ENCODE peak calls at places on chromosome 6, in six cellular contexts. K is mucosa of gallbladder; V is NCI-H524 treated with DMSO at 0.1 percent for 48 hours; O is activated CD8-positive, alpha-beta memory T cell treated with anti-CD3 and anti-CD28 coated beads, Interleukin-2, amount 10 ng/mL, durations not matched to agents 7 days and 5 days; B is Peyer's patch; X is tibial artery. G is an unnamed sample.

GRCh38 chr6:55011034-55011433 is 163.3 kb upstream of the HCRTR2 start:
- DNase-seq in O (no peak), B (no peak), V (no peak), K (no peak), X (no peak), G (no peak)

GRCh38 chr6:50978631-50979030 is 160.0 kb downstream of the TFAP2B start:
- DNase-seq in V (no peak), K (no peak), X (no peak), O (no peak), B (no peak), G (no peak)

GRCh38 chr6:108589244-108589730 is 28.6 kb downstream of the FOXO3 start:
- DNase-seq in V (no peak), O (no peak), B (peak), X (peak), K (peak), G (peak)

GRCh38 chr6:163355471-163355991 is 59.0 kb upstream of the QKI start:
- DNase-seq in K (peak), O (no peak), V (no peak), B (no peak), X (peak), G (no peak)

GRCh38 chr6:87623248-87623647 is 33.3 kb downstream of the ORC3 start:
- DNase-seq in B (no peak), O (no peak), X (no peak), V (no peak), K (no peak), G (no peak)

GRCh38 chr6:130995783-130996447 is 67.1 kb downstream of the EPB41L2 start:
- DNase-seq in B (no peak), K (no peak), V (no peak), X (no peak), O (no peak), G (no peak)

GRCh38 chr6:152146385-152146784 is 338.9 kb downstream of the ESR1 start:
- DNase-seq in V (no peak), X (no peak), O (no peak), B (no peak), K (no peak), G (no peak)

GRCh38 chr6:34723203-34723602 is 26.6 kb upstream of the ILRUN start:
- DNase-seq in X (no peak), O (no peak), K (no peak), V (no peak), B (no peak), G (no peak)

GRCh38 chr6:6901205-6901719 is 206.5 kb upstream of the RREB1 start:
- DNase-seq in V (no peak), X (no peak), O (no peak), B (no peak), K (no peak), G (no peak)

GRCh38 chr6:25329156-25329555 is 50.0 kb downstream of the CARMIL1 start:
- DNase-seq in O (no peak), K (no peak), B (no peak), X (no peak), V (no peak), G (no peak)

GRCh38 chr6:32146287-32146686 is 5.5 kb downstream of the PRRT1 start:
- DNase-seq in K (no peak), X (no peak), B (no peak), O (no peak), V (no peak), G (no peak)

GRCh38 chr6:167572841-167573271 is 248.0 kb downstream of the TTLL2 start:
- DNase-seq in O (no peak), B (peak), K (no peak), V (no peak), X (no peak), G (no peak)

GRCh38 chr6:123546537-123546936 is 90.2 kb downstream of the TRDN start:
- DNase-seq in V (no peak), O (no peak), X (no peak), K (no peak), B (no peak), G (no peak)

GRCh38 chr6:9646346-9647042 is 768.4 kb downstream of the TFAP2A start:
- DNase-seq in O (no peak), V (no peak), X (peak), B (no peak), K (no peak), G (no peak)

G was measured in DMS153.